ENCODE peak calls at places on chromosomes 4 and X, in ten cellular contexts. P is naive thymus-derived CD4-positive, alpha-beta T cell; F is posterior cingulate gyrus; B is fibroblast of the conjunctiva; I is lower lobe of right lung; E is BJ; Q is HEK293T; A is AG10803; M is H7; Y is AG09319. O is an unnamed sample.

GRCh38 chr4:154660052-154660451 is 47.6 kb upstream of the FGG start:
- DNase-seq in Y (no peak), Q (no peak), M (no peak), E (no peak), F (no peak), P (no peak), I (no peak), A (no peak), B (no peak), O (no peak)

GRCh38 chr4:155342142-155342541 is 34.6 kb downstream of the MAP9 start:
- DNase-seq in F (no peak), M (no peak), A (peak), E (no peak), B (peak), I (no peak), Q (no peak), Y (no peak), P (no peak), O (no peak)

GRCh38 chr4:152525878-152526277 is 10.0 kb downstream of the FBXW7 start:
- DNase-seq in P (no peak), Y (no peak), F (no peak), E (no peak), I (no peak), B (no peak), A (no peak), Q (no peak), M (no peak), O (no peak)

GRCh38 chr4:70979445-70980008 is 13.9 kb upstream of the DCK start:
- DNase-seq in A (no peak), M (no peak), I (no peak), B (no peak), Q (no peak), E (no peak), F (no peak), P (no peak), Y (no peak), O (no peak)

GRCh38 chr4:23728393-23728792 is 161.5 kb downstream of the PPARGC1A start:
- DNase-seq in B (peak), I (no peak), P (no peak), Q (no peak), M (no peak), E (peak), Y (peak), A (peak), F (no peak), O (no peak)

GRCh38 chr4:104860227-104861123 is 286.2 kb upstream of the TET2 start:
- DNase-seq in M (peak), P (peak), B (peak), E (peak), F (peak), I (no peak), Y (no peak), Q (peak), A (peak), O (no peak)

GRCh38 chr4:149176019-149176418 is 639.6 kb downstream of the IQCM start:
- DNase-seq in Q (no peak), B (no peak), I (peak), Y (no peak), P (no peak), M (no peak), F (no peak), E (no peak), A (no peak), O (no peak)

GRCh38 chrX:98407526-98408049 is 1523.9 kb downstream of the RPA4 start:
- DNase-seq in Y (no peak), B (no peak), F (no peak), Q (no peak), A (no peak), P (no peak), M (no peak), I (no peak), E (no peak), O (no peak)

GRCh38 chr4:55545133-55545532 is 1.6 kb downstream of the CLOCK start:
- DNase-seq in Q (no peak), M (no peak), F (no peak), I (no peak), A (no peak), B (no peak), Y (no peak), E (no peak), P (no peak), O (no peak)

O was measured in hypothalamus.